ENCODE peak calls at places on chromosome 22, in eight cellular contexts. G, D, X, Z, H, C, R and A are unnamed samples.

GRCh38 chr22:46149493-46149997 is 781 bp upstream of the PPARA start:
- DNase-seq in G (peak; percentile 10), D (peak; percentile 70), X (peak; percentile 53), Z (peak; percentile 57), H (peak; percentile 62), C (no peak), R (no peak), A (no peak)

GRCh38 chr22:50293441-50294318 is 13.8 kb downstream of the PLXNB2 start:
- DNase-seq in G (peak; percentile 65), D (peak; percentile 78), X (no peak), Z (peak; percentile 88), H (peak; percentile 87), C (no peak), R (peak; percentile 71), A (peak; percentile 91)

GRCh38 chr22:24178502-24179440 is 2.5 kb upstream of the SUSD2 start:
- DNase-seq in G (peak; percentile 55), D (no peak), X (no peak), Z (no peak), H (no peak), C (no peak), R (no peak), A (no peak)

GRCh38 chr22:34105461-34106062 is 185.3 kb upstream of the LARGE1 start:
- DNase-seq in G (peak; percentile 18), D (peak; percentile 53), X (peak; percentile 31), Z (peak; percentile 3), H (peak; percentile 69), C (no peak), R (no peak), A (peak; percentile 66)

GRCh38 chr22:47571616-47572015 is 809.2 kb downstream of the TBC1D22A start:
- DNase-seq in G (no peak), D (no peak), X (no peak), Z (no peak), H (no peak), C (no peak), R (no peak), A (no peak)

GRCh38 chr22:16609548-16610261 is 17.1 kb upstream of the CCT8L2 start:
- DNase-seq in G (no peak), D (no peak), X (no peak), Z (no peak), H (no peak), C (no peak), R (no peak), A (no peak)

GRCh38 chr22:23233084-23233501 is 52.8 kb downstream of the BCR start:
- DNase-seq in G (no peak), D (peak; percentile 74), X (no peak), Z (no peak), H (no peak), C (no peak), R (no peak), A (no peak)

GRCh38 chr22:50271519-50271970 is 1.4 kb upstream of the MAPK11 start:
- DNase-seq in G (peak; percentile 73), D (peak; percentile 71), X (peak; percentile 54), Z (peak; percentile 79), H (peak; percentile 64), C (no peak), R (no peak), A (no peak)

GRCh38 chr22:37019309-37020191 is at the start of the genes MPST and TST:
- DNase-seq in G (peak; percentile 86), D (peak; percentile 83), X (peak; percentile 77), Z (peak; percentile 75), H (peak; percentile 91), C (no peak), R (peak; percentile 27), A (peak; percentile 57)

GRCh38 chr22:22201185-22201924 is 43.2 kb upstream of the VPREB1 start:
- DNase-seq in G (peak; percentile 94), D (peak; percentile 58), X (no peak), Z (peak; percentile 59), H (peak; percentile 41), C (no peak), R (peak; percentile 12), A (no peak)

GRCh38 chr22:32265882-32266767 is 11.0 kb upstream of the SLC5A4 start:
- DNase-seq in G (peak; percentile 60), D (peak; percentile 53), X (peak; percentile 49), Z (peak; percentile 77), H (peak; percentile 81), C (peak; percentile 25), R (peak; percentile 47), A (peak; percentile 52)

GRCh38 chr22:23288301-23289129 is 108.2 kb downstream of the BCR start:
- DNase-seq in G (no peak), D (no peak), X (no peak), Z (no peak), H (no peak), C (no peak), R (no peak), A (no peak)

GRCh38 chr22:27961182-27961581 is 42.1 kb upstream of the PITPNB start:
- DNase-seq in G (no peak), D (no peak), X (no peak), Z (no peak), H (no peak), C (no peak), R (no peak), A (no peak)

GRCh38 chr22:33409134-33409533 is 351.0 kb upstream of the SYN3 start:
- DNase-seq in G (no peak), D (no peak), X (no peak), Z (no peak), H (no peak), C (no peak), R (no peak), A (no peak)

GRCh38 chr22:23556026-23556620 is 24.0 kb downstream of the IGLL1 start:
- DNase-seq in G (no peak), D (no peak), X (no peak), Z (no peak), H (no peak), C (no peak), R (no peak), A (no peak)

GRCh38 chr22:46233231-46233630 is 16.9 kb downstream of the CDPF1 start:
- DNase-seq in G (no peak), D (peak; percentile 50), X (no peak), Z (no peak), H (no peak), C (peak; percentile 18), R (peak; percentile 33), A (no peak)

GRCh38 chr22:21446827-21447690 is 20.1 kb upstream of the TMEM191C start:
- DNase-seq in G (no peak), D (no peak), X (peak; percentile 9), Z (no peak), H (no peak), C (no peak), R (no peak), A (no peak)

GRCh38 chr22:23829845-23830372 is 8.9 kb downstream of the DERL3 start:
- DNase-seq in G (no peak), D (no peak), X (no peak), Z (no peak), H (no peak), C (no peak), R (peak; percentile 91), A (no peak)

GRCh38 chr22:23789638-23790037 is 2.9 kb downstream of the SMARCB1 start:
- DNase-seq in G (peak; percentile 38), D (no peak), X (no peak), Z (no peak), H (peak; percentile 32), C (no peak), R (no peak), A (no peak)

GRCh38 chr22:27435839-27436581 is 365.5 kb downstream of the MN1 start:
- DNase-seq in G (no peak), D (peak; percentile 74), X (peak; percentile 47), Z (no peak), H (peak; percentile 51), C (no peak), R (no peak), A (peak; percentile 37)

DNA sequence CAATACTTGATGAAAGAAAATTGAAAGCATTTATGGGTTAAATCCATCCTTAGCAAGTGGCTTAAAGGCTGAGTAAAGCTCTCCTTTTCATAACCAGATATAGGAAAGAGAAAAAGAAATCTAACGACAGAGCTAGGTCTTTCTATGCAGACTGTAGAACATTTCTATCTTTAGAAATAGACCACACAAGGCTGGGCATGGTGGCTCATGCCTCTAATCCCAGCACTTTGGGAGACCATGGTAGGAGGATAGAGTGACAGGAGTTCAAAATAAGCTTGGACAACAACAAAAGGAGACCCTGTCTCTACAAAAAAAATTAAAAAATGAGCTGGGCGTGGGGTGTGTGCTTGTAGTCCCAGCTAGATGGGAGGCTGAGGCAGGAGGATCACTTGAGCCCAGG is 90.7 kb downstream of the APOL5 start:
- DNase-seq in G (no peak), D (no peak), X (no peak), Z (no peak), H (no peak), C (no peak), R (no peak), A (no peak)
- TF ChIP-seq CTCF in G (no peak), D (no peak), X (no peak), Z (no peak), H (no peak), C (no peak), R (no peak), A (no peak)

GRCh38 chr22:41300661-41301060 is 664 bp upstream of the ZC3H7B start:
- DNase-seq in G (no peak), D (no peak), X (no peak), Z (no peak), H (no peak), C (no peak), R (no peak), A (no peak)

GRCh38 chr22:41305646-41306045 is 4.3 kb downstream of the ZC3H7B start:
- DNase-seq in G (no peak), D (no peak), X (peak; percentile 66), Z (no peak), H (no peak), C (no peak), R (peak; percentile 87), A (no peak)

GRCh38 chr22:41296826-41297667 is 4.3 kb upstream of the ZC3H7B start:
- DNase-seq in G (no peak), D (no peak), X (no peak), Z (no peak), H (no peak), C (no peak), R (no peak), A (no peak)

GRCh38 chr22:41302016-41302767 is 867 bp downstream of the ZC3H7B start:
- DNase-seq in G (peak; percentile 33), D (no peak), X (no peak), Z (no peak), H (peak; percentile 67), C (no peak), R (no peak), A (peak; percentile 72)

GRCh38 chr22:41301085-41302015 is at the start of gene ZC3H7B:
- DNase-seq in G (peak; percentile 92), D (peak; percentile 82), X (peak; percentile 74), Z (peak; percentile 87), H (peak; percentile 89), C (no peak), R (peak; percentile 72), A (peak; percentile 80)
- TF ChIP-seq CTCF in G (peak; percentile 67), D (peak; percentile 77), X (peak; percentile 42), Z (peak; percentile 20), H (peak; percentile 56), C (no peak), R (peak; percentile 71), A (no peak)

GRCh38 chr22:38304526-38304925 is 12.7 kb downstream of the CSNK1E start:
- DNase-seq in G (no peak), D (peak; percentile 64), X (no peak), Z (no peak), H (no peak), C (no peak), R (no peak), A (no peak)
- TF ChIP-seq CTCF in G (no peak), D (peak; percentile 57), X (peak; percentile 25), Z (no peak), H (no peak), C (no peak), R (no peak), A (no peak)

GRCh38 chr22:49262167-49262566 is 565.5 kb downstream of the BRD1 start:
- DNase-seq in G (no peak), D (no peak), X (no peak), Z (no peak), H (no peak), C (no peak), R (no peak), A (no peak)
- TF ChIP-seq CTCF in G (no peak), D (no peak), X (no peak), Z (no peak), H (no peak), C (no peak), R (no peak), A (no peak)